ENCODE peak calls at places on chromosomes 6 and 20, in eight cellular contexts. One of them, this sample, is unnamed.

GRCh38 chr6:5152417-5152816 is 67.3 kb downstream of the PPP1R3G start:
- DNase-seq in mucosa of descending colon: no peak
- DNase-seq in AG04450: no peak
- DNase-seq in HCT116: no peak
- DNase-seq in cardiac muscle cell: no peak
- DNase-seq in tibial artery: no peak
- DNase-seq in endothelial cell: no peak
- DNase-seq in hepatocyte: no peak
- DNase-seq in this sample: no peak

GRCh38 chr20:10963717-10964266 is 290.0 kb upstream of the JAG1 start:
- DNase-seq in mucosa of descending colon: no peak
- DNase-seq in AG04450: no peak
- DNase-seq in HCT116: no peak
- DNase-seq in cardiac muscle cell: no peak
- DNase-seq in tibial artery: no peak
- DNase-seq in endothelial cell: peak
- DNase-seq in hepatocyte: no peak
- DNase-seq in this sample: no peak

GRCh38 chr6:52423448-52423847 is 3.3 kb downstream of the EFHC1 start:
- DNase-seq in mucosa of descending colon: no peak
- DNase-seq in AG04450: no peak
- DNase-seq in HCT116: no peak
- DNase-seq in cardiac muscle cell: no peak
- DNase-seq in tibial artery: no peak
- DNase-seq in endothelial cell: no peak
- DNase-seq in hepatocyte: no peak
- DNase-seq in this sample: no peak

GRCh38 chr6:167094436-167094819 is 28.5 kb upstream of the CCR6 start:
- DNase-seq in mucosa of descending colon: no peak
- DNase-seq in AG04450: no peak
- DNase-seq in HCT116: no peak
- DNase-seq in cardiac muscle cell: peak
- DNase-seq in tibial artery: no peak
- DNase-seq in endothelial cell: no peak
- DNase-seq in hepatocyte: no peak
- DNase-seq in this sample: peak

GRCh38 chr6:90216081-90216977 is 80.3 kb downstream of the BACH2 start:
- DNase-seq in mucosa of descending colon: peak
- DNase-seq in AG04450: no peak
- DNase-seq in HCT116: no peak
- DNase-seq in cardiac muscle cell: peak
- DNase-seq in tibial artery: peak
- DNase-seq in endothelial cell: peak
- DNase-seq in hepatocyte: peak
- DNase-seq in this sample: no peak

GRCh38 chr20:45095753-45096371 is 5.1 kb downstream of the KCNS1 start:
- DNase-seq in mucosa of descending colon: no peak
- DNase-seq in AG04450: no peak
- DNase-seq in HCT116: peak
- DNase-seq in cardiac muscle cell: peak
- DNase-seq in tibial artery: no peak
- DNase-seq in endothelial cell: peak
- DNase-seq in hepatocyte: peak
- DNase-seq in this sample: peak

GRCh38 chr6:105484238-105485161 is 81.6 kb upstream of the PREP start:
- DNase-seq in mucosa of descending colon: no peak
- DNase-seq in AG04450: no peak
- DNase-seq in HCT116: peak
- DNase-seq in cardiac muscle cell: peak
- DNase-seq in tibial artery: no peak
- DNase-seq in endothelial cell: no peak
- DNase-seq in hepatocyte: peak
- DNase-seq in this sample: no peak

GRCh38 chr6:134669531-134669930 is 280.4 kb downstream of the ALDH8A1 start:
- DNase-seq in mucosa of descending colon: no peak
- DNase-seq in AG04450: no peak
- DNase-seq in HCT116: no peak
- DNase-seq in cardiac muscle cell: no peak
- DNase-seq in tibial artery: no peak
- DNase-seq in endothelial cell: no peak
- DNase-seq in hepatocyte: no peak
- DNase-seq in this sample: no peak

GRCh38 chr6:137851669-137852068 is 15.4 kb upstream of the TNFAIP3 start:
- DNase-seq in mucosa of descending colon: no peak
- DNase-seq in AG04450: no peak
- DNase-seq in HCT116: no peak
- DNase-seq in cardiac muscle cell: no peak
- DNase-seq in tibial artery: no peak
- DNase-seq in endothelial cell: no peak
- DNase-seq in hepatocyte: no peak
- DNase-seq in this sample: no peak

GRCh38 chr6:87706187-87706966 is 4.3 kb upstream of the AKIRIN2 start:
- DNase-seq in mucosa of descending colon: no peak
- DNase-seq in AG04450: no peak
- DNase-seq in HCT116: no peak
- DNase-seq in cardiac muscle cell: no peak
- DNase-seq in tibial artery: no peak
- DNase-seq in endothelial cell: no peak
- DNase-seq in hepatocyte: no peak
- DNase-seq in this sample: no peak

DNA sequence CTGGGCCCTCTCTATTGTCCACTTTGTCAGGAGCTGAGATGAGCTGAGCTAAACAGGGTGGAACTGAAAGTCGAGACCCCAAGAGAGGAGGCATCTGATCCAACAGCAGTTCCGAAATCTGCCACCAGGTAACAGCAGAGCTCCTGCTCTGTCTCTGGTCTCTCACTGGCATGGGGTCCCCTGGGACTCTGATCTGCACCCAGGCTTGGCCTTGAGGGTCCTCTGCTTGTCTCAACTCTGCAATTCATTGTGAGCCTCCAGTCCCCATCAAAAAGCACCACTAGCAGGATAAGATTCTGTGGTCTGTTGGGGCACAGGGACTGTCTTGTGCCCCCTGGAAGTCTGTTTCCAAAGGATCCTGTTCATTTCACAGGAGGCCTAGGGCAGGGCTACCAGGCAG is 62.5 kb upstream of the TOP1 start:
- DNase-seq in mucosa of descending colon: no peak
- DNase-seq in AG04450: no peak
- DNase-seq in HCT116: no peak
- DNase-seq in cardiac muscle cell: peak
- DNase-seq in tibial artery: no peak
- DNase-seq in endothelial cell: peak
- DNase-seq in hepatocyte: no peak
- DNase-seq in this sample: peak
- TF ChIP-seq CTCF in mucosa of descending colon: no peak
- TF ChIP-seq CTCF in AG04450: peak
- TF ChIP-seq CTCF in HCT116: no peak
- TF ChIP-seq CTCF in cardiac muscle cell: peak
- TF ChIP-seq CTCF in tibial artery: no peak
- TF ChIP-seq CTCF in endothelial cell: peak
- TF ChIP-seq CTCF in hepatocyte: no peak
- TF ChIP-seq CTCF in this sample: peak

GRCh38 chr6:149439626-149440025 is 39.6 kb downstream of the SUMO4 start:
- DNase-seq in mucosa of descending colon: no peak
- DNase-seq in AG04450: no peak
- DNase-seq in HCT116: no peak
- DNase-seq in cardiac muscle cell: no peak
- DNase-seq in tibial artery: no peak
- DNase-seq in endothelial cell: no peak
- DNase-seq in hepatocyte: no peak
- DNase-seq in this sample: no peak

GRCh38 chr6:149435919-149436586 is 36.0 kb downstream of the SUMO4 start:
- DNase-seq in mucosa of descending colon: no peak
- DNase-seq in AG04450: no peak
- DNase-seq in HCT116: no peak
- DNase-seq in cardiac muscle cell: no peak
- DNase-seq in tibial artery: peak
- DNase-seq in endothelial cell: no peak
- DNase-seq in hepatocyte: no peak
- DNase-seq in this sample: peak

GRCh38 chr6:149438855-149439254 is 38.8 kb downstream of the SUMO4 start:
- DNase-seq in mucosa of descending colon: no peak
- DNase-seq in AG04450: no peak
- DNase-seq in HCT116: no peak
- DNase-seq in cardiac muscle cell: no peak
- DNase-seq in tibial artery: no peak
- DNase-seq in endothelial cell: no peak
- DNase-seq in hepatocyte: no peak
- DNase-seq in this sample: no peak

GRCh38 chr6:149436647-149437046 is 36.6 kb downstream of the SUMO4 start:
- DNase-seq in mucosa of descending colon: no peak
- DNase-seq in AG04450: no peak
- DNase-seq in HCT116: no peak
- DNase-seq in cardiac muscle cell: no peak
- DNase-seq in tibial artery: no peak
- DNase-seq in endothelial cell: no peak
- DNase-seq in hepatocyte: no peak
- DNase-seq in this sample: peak

GRCh38 chr6:149437212-149437611 is 37.1 kb downstream of the SUMO4 start:
- DNase-seq in mucosa of descending colon: no peak
- DNase-seq in AG04450: no peak
- DNase-seq in HCT116: no peak
- DNase-seq in cardiac muscle cell: no peak
- DNase-seq in tibial artery: no peak
- DNase-seq in endothelial cell: no peak
- DNase-seq in hepatocyte: no peak
- DNase-seq in this sample: no peak
- TF ChIP-seq CTCF in mucosa of descending colon: no peak
- TF ChIP-seq CTCF in AG04450: peak
- TF ChIP-seq CTCF in HCT116: no peak
- TF ChIP-seq CTCF in cardiac muscle cell: no peak
- TF ChIP-seq CTCF in tibial artery: no peak
- TF ChIP-seq CTCF in endothelial cell: no peak
- TF ChIP-seq CTCF in hepatocyte: no peak
- TF ChIP-seq CTCF in this sample: no peak

GRCh38 chr6:168625602-168626001 is 184.6 kb downstream of the SMOC2 start:
- DNase-seq in mucosa of descending colon: no peak
- DNase-seq in AG04450: no peak
- DNase-seq in HCT116: no peak
- DNase-seq in cardiac muscle cell: no peak
- DNase-seq in tibial artery: no peak
- DNase-seq in endothelial cell: no peak
- DNase-seq in hepatocyte: no peak
- DNase-seq in this sample: no peak

GRCh38 chr6:168624540-168624939 is 183.6 kb downstream of the SMOC2 start:
- DNase-seq in mucosa of descending colon: no peak
- DNase-seq in AG04450: no peak
- DNase-seq in HCT116: no peak
- DNase-seq in cardiac muscle cell: no peak
- DNase-seq in tibial artery: no peak
- DNase-seq in endothelial cell: no peak
- DNase-seq in hepatocyte: no peak
- DNase-seq in this sample: no peak

GRCh38 chr6:168626046-168626445 is 185.1 kb downstream of the SMOC2 start:
- DNase-seq in mucosa of descending colon: no peak
- DNase-seq in AG04450: no peak
- DNase-seq in HCT116: no peak
- DNase-seq in cardiac muscle cell: no peak
- DNase-seq in tibial artery: no peak
- DNase-seq in endothelial cell: no peak
- DNase-seq in hepatocyte: no peak
- DNase-seq in this sample: no peak

GRCh38 chr6:168624948-168625347 is 184.0 kb downstream of the SMOC2 start:
- DNase-seq in mucosa of descending colon: no peak
- DNase-seq in AG04450: no peak
- DNase-seq in HCT116: no peak
- DNase-seq in cardiac muscle cell: no peak
- DNase-seq in tibial artery: no peak
- DNase-seq in endothelial cell: no peak
- DNase-seq in hepatocyte: no peak
- DNase-seq in this sample: no peak

GRCh38 chr6:168623736-168624135 is 182.8 kb downstream of the SMOC2 start:
- DNase-seq in mucosa of descending colon: no peak
- DNase-seq in AG04450: no peak
- DNase-seq in HCT116: no peak
- DNase-seq in cardiac muscle cell: no peak
- DNase-seq in tibial artery: no peak
- DNase-seq in endothelial cell: no peak
- DNase-seq in hepatocyte: no peak
- DNase-seq in this sample: no peak
- TF ChIP-seq CTCF in mucosa of descending colon: no peak
- TF ChIP-seq CTCF in AG04450: no peak
- TF ChIP-seq CTCF in HCT116: no peak
- TF ChIP-seq CTCF in cardiac muscle cell: no peak
- TF ChIP-seq CTCF in tibial artery: no peak
- TF ChIP-seq CTCF in endothelial cell: no peak
- TF ChIP-seq CTCF in hepatocyte: no peak
- TF ChIP-seq CTCF in this sample: no peak

GRCh38 chr6:36874443-36875249 is at the start of gene PPIL1:
- DNase-seq in mucosa of descending colon: peak
- DNase-seq in AG04450: peak
- DNase-seq in HCT116: peak
- DNase-seq in cardiac muscle cell: peak
- DNase-seq in tibial artery: peak
- DNase-seq in endothelial cell: peak
- DNase-seq in hepatocyte: peak
- DNase-seq in this sample: peak
- TF ChIP-seq CTCF in mucosa of descending colon: no peak
- TF ChIP-seq CTCF in AG04450: peak
- TF ChIP-seq CTCF in HCT116: no peak
- TF ChIP-seq CTCF in cardiac muscle cell: no peak
- TF ChIP-seq CTCF in tibial artery: no peak
- TF ChIP-seq CTCF in endothelial cell: no peak
- TF ChIP-seq CTCF in hepatocyte: no peak
- TF ChIP-seq CTCF in this sample: no peak

GRCh38 chr6:118212451-118213173 is 305.5 kb downstream of the SLC35F1 start:
- DNase-seq in mucosa of descending colon: no peak
- DNase-seq in AG04450: no peak
- DNase-seq in HCT116: no peak
- DNase-seq in cardiac muscle cell: no peak
- DNase-seq in tibial artery: no peak
- DNase-seq in endothelial cell: no peak
- DNase-seq in hepatocyte: no peak
- DNase-seq in this sample: no peak
- TF ChIP-seq CTCF in mucosa of descending colon: no peak
- TF ChIP-seq CTCF in AG04450: no peak
- TF ChIP-seq CTCF in HCT116: no peak
- TF ChIP-seq CTCF in cardiac muscle cell: no peak
- TF ChIP-seq CTCF in tibial artery: no peak
- TF ChIP-seq CTCF in endothelial cell: no peak
- TF ChIP-seq CTCF in hepatocyte: no peak
- TF ChIP-seq CTCF in this sample: no peak

This sample was measured in GM13977.